ENCODE peak calls at places on chromosomes 7 and 10, in five cellular contexts. One of them, this sample, is unnamed.
A peak's percentile ranks its signal among the peaks of the same experiment; 100 is the strongest.

GRCh38 chr10:132066186-132066585 is 440 bp downstream of the JAKMIP3 start:
- DNase-seq in breast epithelium: no peak
- DNase-seq in fibroblast of the aortic adventitia: no peak
- DNase-seq in heart right ventricle: no peak
- DNase-seq in activated CD8-positive, alpha-beta memory T cell treated with anti-CD3 and anti-CD28 coated beads, Interleukin-2, amount 50 U/mL, for 48 hours: peak; percentile 20
- DNase-seq in this sample: peak; percentile 27

GRCh38 chr10:71241899-71242620 is 29.7 kb downstream of the UNC5B start:
- DNase-seq in heart right ventricle: peak; percentile 48
- DNase-seq in breast epithelium: no peak
- DNase-seq in activated CD8-positive, alpha-beta memory T cell treated with anti-CD3 and anti-CD28 coated beads, Interleukin-2, amount 50 U/mL, for 48 hours: no peak
- DNase-seq in fibroblast of the aortic adventitia: no peak
- DNase-seq in this sample: no peak

GRCh38 chr7:110835209-110835608 is 255.7 kb upstream of the LRRN3 start:
- DNase-seq in breast epithelium: no peak
- DNase-seq in fibroblast of the aortic adventitia: no peak
- DNase-seq in activated CD8-positive, alpha-beta memory T cell treated with anti-CD3 and anti-CD28 coated beads, Interleukin-2, amount 50 U/mL, for 48 hours: no peak
- DNase-seq in heart right ventricle: no peak
- DNase-seq in this sample: peak; percentile 4

GRCh38 chr7:80275192-80275605 is 140.6 kb downstream of the GNAI1 start:
- DNase-seq in fibroblast of the aortic adventitia: no peak
- DNase-seq in heart right ventricle: no peak
- DNase-seq in breast epithelium: no peak
- DNase-seq in activated CD8-positive, alpha-beta memory T cell treated with anti-CD3 and anti-CD28 coated beads, Interleukin-2, amount 50 U/mL, for 48 hours: no peak
- DNase-seq in this sample: no peak

GRCh38 chr10:117189557-117189956 is 7.7 kb upstream of the KCNK18 start:
- DNase-seq in activated CD8-positive, alpha-beta memory T cell treated with anti-CD3 and anti-CD28 coated beads, Interleukin-2, amount 50 U/mL, for 48 hours: no peak
- DNase-seq in fibroblast of the aortic adventitia: no peak
- DNase-seq in breast epithelium: no peak
- DNase-seq in heart right ventricle: no peak
- DNase-seq in this sample: no peak

GRCh38 chr7:87213801-87214200 is 5.7 kb downstream of the TMEM243 start:
- DNase-seq in breast epithelium: no peak
- DNase-seq in activated CD8-positive, alpha-beta memory T cell treated with anti-CD3 and anti-CD28 coated beads, Interleukin-2, amount 50 U/mL, for 48 hours: no peak
- DNase-seq in heart right ventricle: no peak
- DNase-seq in fibroblast of the aortic adventitia: peak; percentile 11
- DNase-seq in this sample: no peak

GRCh38 chr10:1213707-1214675 is 157.8 kb downstream of the WDR37 start:
- DNase-seq in heart right ventricle: no peak
- DNase-seq in breast epithelium: no peak
- DNase-seq in fibroblast of the aortic adventitia: no peak
- DNase-seq in activated CD8-positive, alpha-beta memory T cell treated with anti-CD3 and anti-CD28 coated beads, Interleukin-2, amount 50 U/mL, for 48 hours: no peak
- DNase-seq in this sample: no peak

GRCh38 chr10:8534089-8534488 is 479.6 kb downstream of the GATA3 start:
- DNase-seq in breast epithelium: no peak
- DNase-seq in fibroblast of the aortic adventitia: no peak
- DNase-seq in heart right ventricle: no peak
- DNase-seq in activated CD8-positive, alpha-beta memory T cell treated with anti-CD3 and anti-CD28 coated beads, Interleukin-2, amount 50 U/mL, for 48 hours: no peak
- DNase-seq in this sample: no peak

GRCh38 chr10:12344375-12345110 is 4.8 kb upstream of the CAMK1D start:
- DNase-seq in breast epithelium: no peak
- DNase-seq in activated CD8-positive, alpha-beta memory T cell treated with anti-CD3 and anti-CD28 coated beads, Interleukin-2, amount 50 U/mL, for 48 hours: no peak
- DNase-seq in heart right ventricle: no peak
- DNase-seq in fibroblast of the aortic adventitia: no peak
- DNase-seq in this sample: no peak

GRCh38 chr10:7306147-7306546 is 104.7 kb downstream of the SFMBT2 start:
- DNase-seq in activated CD8-positive, alpha-beta memory T cell treated with anti-CD3 and anti-CD28 coated beads, Interleukin-2, amount 50 U/mL, for 48 hours: no peak
- DNase-seq in heart right ventricle: no peak
- DNase-seq in breast epithelium: no peak
- DNase-seq in fibroblast of the aortic adventitia: no peak
- DNase-seq in this sample: no peak

GRCh38 chr10:99730026-99730425 is 1.9 kb downstream of the COX15 start:
- DNase-seq in breast epithelium: no peak
- DNase-seq in heart right ventricle: no peak
- DNase-seq in fibroblast of the aortic adventitia: no peak
- DNase-seq in activated CD8-positive, alpha-beta memory T cell treated with anti-CD3 and anti-CD28 coated beads, Interleukin-2, amount 50 U/mL, for 48 hours: no peak
- DNase-seq in this sample: peak; percentile 95

GRCh38 chr10:76640765-76641164 is 996.8 kb downstream of the KCNMA1 start:
- DNase-seq in breast epithelium: no peak
- DNase-seq in activated CD8-positive, alpha-beta memory T cell treated with anti-CD3 and anti-CD28 coated beads, Interleukin-2, amount 50 U/mL, for 48 hours: no peak
- DNase-seq in heart right ventricle: no peak
- DNase-seq in fibroblast of the aortic adventitia: no peak
- DNase-seq in this sample: no peak

GRCh38 chr10:124249196-124249595 is 155.8 kb upstream of the CHST15 start:
- DNase-seq in activated CD8-positive, alpha-beta memory T cell treated with anti-CD3 and anti-CD28 coated beads, Interleukin-2, amount 50 U/mL, for 48 hours: no peak
- DNase-seq in fibroblast of the aortic adventitia: no peak
- DNase-seq in heart right ventricle: no peak
- DNase-seq in breast epithelium: no peak
- DNase-seq in this sample: no peak

GRCh38 chr7:19116121-19117080 is 1.0 kb downstream of the TWIST1 start:
- DNase-seq in fibroblast of the aortic adventitia: peak; percentile 75
- DNase-seq in heart right ventricle: peak; percentile 28
- DNase-seq in activated CD8-positive, alpha-beta memory T cell treated with anti-CD3 and anti-CD28 coated beads, Interleukin-2, amount 50 U/mL, for 48 hours: peak; percentile 55
- DNase-seq in breast epithelium: no peak
- DNase-seq in this sample: peak; percentile 58

GRCh38 chr10:48941427-48942075 is 1.9 kb upstream of the LRRC18 start:
- DNase-seq in heart right ventricle: no peak
- DNase-seq in activated CD8-positive, alpha-beta memory T cell treated with anti-CD3 and anti-CD28 coated beads, Interleukin-2, amount 50 U/mL, for 48 hours: peak; percentile 0
- DNase-seq in fibroblast of the aortic adventitia: no peak
- DNase-seq in breast epithelium: no peak
- DNase-seq in this sample: no peak

GRCh38 chr7:99244942-99245341 is 27.7 kb upstream of the MYH16 start:
- DNase-seq in fibroblast of the aortic adventitia: peak; percentile 9
- DNase-seq in heart right ventricle: no peak
- DNase-seq in breast epithelium: no peak
- DNase-seq in activated CD8-positive, alpha-beta memory T cell treated with anti-CD3 and anti-CD28 coated beads, Interleukin-2, amount 50 U/mL, for 48 hours: no peak
- DNase-seq in this sample: no peak